ENCODE peak calls at places on chromosomes 7 and 10, in five cellular contexts. M, Z, P, Y and V are unnamed samples.
A peak's percentile ranks its signal among the peaks of the same experiment; 100 is the strongest.

GRCh38 chr7:4799508-4800268 is 24.3 kb downstream of the AP5Z1 start:
- DNase-seq in P (no peak), Z (no peak), Y (no peak), M (no peak), V (no peak)

GRCh38 chr10:11864727-11865126 is 41.6 kb downstream of the PROSER2 start:
- DNase-seq in P (peak; percentile 10), Y (no peak), Z (peak; percentile 25), M (no peak), V (no peak)

GRCh38 chr7:105399043-105399725 is 10.5 kb upstream of the SRPK2 start:
- DNase-seq in P (no peak), Y (no peak), M (peak; percentile 51), Z (no peak), V (no peak)

GRCh38 chr10:24723386-24723787 is 300 bp downstream of the ARHGAP21 start:
- DNase-seq in Y (no peak), P (peak; percentile 66), M (peak; percentile 76), Z (peak; percentile 41), V (peak; percentile 39)

GRCh38 chr7:129781128-129781855 is 169.8 kb downstream of the NRF1 start:
- DNase-seq in Y (no peak), Z (no peak), P (no peak), M (peak; percentile 75), V (no peak)

GRCh38 chr10:132492323-132493035 is 45.1 kb upstream of the INPP5A start:
- DNase-seq in Y (no peak), M (no peak), P (peak; percentile 89), Z (no peak), V (peak; percentile 36)

GRCh38 chr10:130110236-130111114 is at the start of gene C10orf143:
- DNase-seq in M (peak; percentile 97), Z (peak; percentile 98), P (peak; percentile 99), Y (peak; percentile 89), V (peak; percentile 98)

GRCh38 chr7:30028749-30029635 is 780 bp downstream of the PLEKHA8 start:
- DNase-seq in Y (no peak), P (peak; percentile 69), M (no peak), Z (no peak), V (no peak)

GRCh38 chr10:116044722-116045374 is 228.2 kb downstream of the GFRA1 start:
- DNase-seq in Z (no peak), Y (no peak), M (no peak), P (no peak), V (no peak)

GRCh38 chr7:111098011-111098925 is 7.3 kb downstream of the LRRN3 start:
- DNase-seq in P (no peak), Y (no peak), M (no peak), Z (no peak), V (peak; percentile 10)

GRCh38 chr7:17625038-17625437 is 315.3 kb downstream of the SNX13 start:
- DNase-seq in P (no peak), Z (no peak), Y (no peak), M (no peak), V (no peak)

GRCh38 chr10:124145109-124145860 is 51.9 kb upstream of the CHST15 start:
- DNase-seq in M (no peak), Y (no peak), P (peak; percentile 85), Z (peak; percentile 34), V (peak; percentile 46)

GRCh38 chr7:55127622-55128081 is 108.8 kb downstream of the EGFR start:
- DNase-seq in Y (no peak), M (peak; percentile 41), P (no peak), Z (no peak), V (peak; percentile 60)

GRCh38 chr7:91582799-91583230 is 297.7 kb downstream of the MTERF1 start:
- DNase-seq in Y (no peak), P (no peak), Z (no peak), M (no peak), V (no peak)

GRCh38 chr10:11263039-11263345 is 245.3 kb downstream of the CELF2 start:
- DNase-seq in P (no peak), Y (no peak), M (no peak), Z (no peak), V (no peak)

GRCh38 chr7:19944363-19945120 is 171.1 kb upstream of the TMEM196 start:
- DNase-seq in Z (no peak), P (no peak), M (no peak), Y (no peak), V (no peak)

GRCh38 chr7:104643587-104644217 is 315.3 kb downstream of the LHFPL3 start:
- DNase-seq in Z (no peak), Y (no peak), M (peak; percentile 49), P (no peak), V (no peak)

GRCh38 chr10:128887856-128888255 is 579.2 kb upstream of the MGMT start:
- DNase-seq in P (no peak), M (no peak), Y (no peak), Z (no peak), V (no peak)

GRCh38 chr10:97715259-97715874 is 1.8 kb downstream of the MARVELD1 start:
- DNase-seq in Y (no peak), M (no peak), P (no peak), Z (no peak), V (no peak)

GRCh38 chr10:73892314-73893080 is 18.1 kb upstream of the CAMK2G start:
- DNase-seq in Z (no peak), M (no peak), Y (no peak), P (no peak), V (no peak)

GRCh38 chr10:12067336-12067735 is 1.4 kb upstream of the DHTKD1 start:
- DNase-seq in M (no peak), Z (no peak), P (no peak), Y (no peak), V (no peak)

DNA sequence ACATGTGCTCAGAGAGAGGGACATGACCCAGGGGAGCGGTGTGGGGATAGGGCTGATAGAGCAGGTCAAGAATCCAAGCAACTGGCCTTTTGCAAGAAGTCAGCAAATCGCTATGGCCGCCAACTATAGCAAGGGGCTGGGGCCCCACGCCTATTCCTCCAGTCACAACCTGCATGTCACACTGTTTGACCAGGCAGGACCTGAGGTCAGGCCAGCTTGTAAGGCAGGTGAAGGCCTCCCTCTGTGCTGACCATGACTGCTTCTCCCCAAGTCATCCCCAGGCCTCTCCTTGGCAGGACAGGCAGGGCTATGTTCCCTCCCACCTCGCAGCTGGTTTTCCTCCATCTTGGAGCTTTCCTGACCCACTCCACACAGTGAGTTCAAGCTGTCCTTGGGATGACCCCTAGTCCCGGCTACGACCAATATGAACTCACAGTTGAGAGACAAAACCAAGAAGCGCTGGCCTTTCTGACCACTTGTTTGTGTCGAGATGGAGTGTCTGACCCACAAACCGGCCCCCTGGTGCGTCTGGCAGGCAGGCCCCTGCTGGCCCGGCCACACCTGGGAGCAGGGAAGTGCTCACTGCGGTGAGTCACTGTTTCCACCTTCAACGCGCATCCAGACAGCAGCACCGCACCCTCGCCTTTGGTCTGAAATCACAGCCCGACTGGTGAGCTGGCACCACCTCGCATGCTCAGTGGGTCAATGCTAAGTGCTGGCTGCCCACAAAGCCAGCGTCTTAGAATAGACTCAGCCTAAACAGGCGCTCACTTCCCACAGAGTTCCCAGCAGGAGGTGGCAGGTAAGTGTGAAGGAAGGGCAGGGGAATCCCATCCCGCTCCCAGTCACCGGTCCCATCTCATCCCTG is 81.4 kb downstream of the VWA2 start:
- DNase-seq in Z (peak; percentile 27), Y (no peak), P (no peak), M (no peak), V (no peak)
- TF ChIP-seq POLR2AphosphoS5 in Z (no peak), Y (no peak), P (no peak), M (no peak), V (no peak)

DNA sequence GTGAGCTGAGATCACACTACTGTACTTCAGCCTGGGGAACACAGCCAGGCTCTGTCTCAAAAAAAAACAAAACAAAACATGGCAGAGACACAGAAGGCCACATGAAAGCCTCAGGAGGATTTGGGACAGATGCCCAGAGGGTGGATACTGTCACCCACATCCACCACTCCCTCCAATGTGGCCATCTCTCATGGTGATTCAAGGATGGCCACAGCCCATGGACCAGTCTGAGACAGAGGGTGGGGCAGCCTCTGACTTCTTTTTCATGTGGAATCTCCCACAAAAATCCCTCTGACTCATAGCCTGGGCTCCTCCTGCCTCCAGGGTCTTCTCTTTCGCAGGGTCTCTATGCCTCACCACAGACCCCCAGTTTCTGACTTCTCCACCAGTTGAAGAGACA is 59.0 kb upstream of the GTF2I start:
- DNase-seq in P (no peak), Y (no peak), Z (no peak), M (no peak), V (no peak)
- TF ChIP-seq EP300 in P (no peak), Y (no peak), Z (no peak), M (no peak), V (no peak)

GRCh38 chr7:147048864-147049263 is 932.3 kb downstream of the CNTNAP2 start:
- DNase-seq in Z (no peak), M (no peak), P (no peak), Y (no peak), V (no peak)
- TF ChIP-seq POLR2AphosphoS5 in Z (no peak), M (no peak), P (no peak), Y (no peak), V (no peak)

DNA sequence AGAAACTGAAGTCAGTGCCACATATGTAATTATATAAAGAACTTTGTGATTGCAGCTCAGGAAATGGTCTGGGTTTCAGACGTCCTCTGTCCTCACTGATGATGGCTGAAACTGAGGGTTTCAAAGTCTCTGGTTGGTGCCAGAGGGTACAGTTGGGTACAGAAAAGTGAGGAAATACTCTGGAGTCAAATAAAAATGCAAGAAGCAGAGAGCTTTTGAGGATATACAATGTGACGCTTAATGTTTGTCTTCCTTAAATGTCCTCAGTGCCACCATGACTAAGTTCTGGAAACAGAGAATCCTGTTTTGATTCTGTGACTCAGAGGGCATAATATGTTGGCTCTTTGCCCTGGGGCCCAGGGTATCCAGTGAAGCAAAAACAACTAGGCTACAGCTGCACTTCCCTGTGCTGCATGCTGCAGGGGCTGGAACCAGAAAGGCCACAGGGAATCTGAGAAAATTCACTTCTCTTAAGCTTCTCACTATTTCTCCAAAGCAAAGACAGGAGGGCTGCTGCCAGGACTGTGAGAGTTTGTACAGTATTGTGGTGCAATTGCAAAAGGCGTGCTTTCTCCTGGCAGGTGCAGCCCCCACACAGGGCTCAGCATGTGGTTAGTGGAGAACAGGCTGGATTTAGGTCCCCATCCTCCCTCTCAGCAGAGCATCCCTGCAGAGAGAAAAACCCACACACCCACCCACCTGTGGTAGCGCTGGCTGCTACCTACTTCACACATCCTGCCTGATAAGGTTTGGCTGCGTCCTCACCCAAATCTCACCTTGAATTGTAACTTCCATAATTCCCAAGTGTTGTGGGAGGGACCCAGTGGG is 169.5 kb upstream of the SVIL start:
- DNase-seq in P (peak; percentile 77), Z (peak; percentile 37), Y (no peak), M (no peak), V (peak; percentile 52)
- TF ChIP-seq EP300 in P (no peak), Z (no peak), Y (no peak), M (no peak), V (no peak)

DNA sequence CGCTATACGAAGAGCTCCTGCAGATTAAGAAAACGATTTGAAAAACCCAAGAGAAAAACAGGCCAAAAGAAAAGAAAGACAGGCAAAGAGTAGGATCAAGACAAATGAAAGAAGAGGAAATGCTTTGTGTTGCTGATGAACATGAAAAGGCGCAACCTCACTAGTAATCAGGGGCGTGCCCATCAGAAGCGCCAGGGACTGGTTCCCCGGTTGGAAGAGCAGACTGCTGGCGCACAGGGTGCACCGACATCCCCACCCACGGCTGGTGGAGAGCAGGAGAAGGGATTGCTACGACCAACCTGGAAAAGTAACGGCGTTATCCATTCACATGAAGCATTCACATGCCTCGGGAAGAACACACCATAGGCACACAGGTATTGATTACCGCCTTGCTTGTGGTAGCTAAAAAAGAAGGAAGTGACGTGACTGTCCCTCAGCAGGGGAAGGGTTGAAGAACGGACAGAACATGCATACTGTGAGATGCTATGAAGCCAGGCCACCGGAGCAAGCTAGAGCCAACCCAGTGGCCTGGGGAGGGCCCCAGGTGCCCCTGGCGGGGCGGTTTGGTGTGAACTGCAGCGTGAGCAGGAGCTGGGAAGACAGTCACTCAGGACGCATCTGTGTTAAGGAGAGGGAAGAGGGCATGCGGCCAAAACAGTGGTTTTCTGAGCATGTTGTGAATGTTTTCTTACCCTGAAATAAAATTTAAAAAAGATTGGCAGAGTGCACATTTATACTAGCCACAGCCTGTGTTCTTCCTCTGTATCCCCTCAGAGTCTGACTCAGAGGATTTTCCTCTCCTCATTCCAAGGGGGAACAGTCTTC is 18.3 kb downstream of the AGAP3 start:
- DNase-seq in M (no peak), Y (no peak), P (no peak), Z (no peak), V (no peak)
- TF ChIP-seq POLR2AphosphoS5 in M (no peak), Y (no peak), P (no peak), Z (no peak), V (no peak)